ENCODE peak calls at places on chromosomes 16 and 17, in five cellular contexts. One of them, this sample, is unnamed.
A peak's percentile ranks its signal among the peaks of the same experiment; 100 is the strongest.

GRCh38 chr16:67311607-67312449 is 14.7 kb downstream of the KCTD19 start:
- DNase-seq in CD8-positive, alpha-beta memory T cell: no peak
- DNase-seq in AG08396: peak; percentile 93
- DNase-seq in NCI-H2081: no peak
- DNase-seq in H7: no peak
- DNase-seq in this sample: no peak

GRCh38 chr17:31549121-31549524 is 157.6 kb downstream of the RAB11FIP4 start:
- DNase-seq in CD8-positive, alpha-beta memory T cell: no peak
- DNase-seq in AG08396: no peak
- DNase-seq in NCI-H2081: no peak
- DNase-seq in H7: no peak
- DNase-seq in this sample: no peak

GRCh38 chr17:14745122-14745521 is 444.2 kb downstream of the HS3ST3B1 start:
- DNase-seq in CD8-positive, alpha-beta memory T cell: no peak
- DNase-seq in AG08396: no peak
- DNase-seq in NCI-H2081: no peak
- DNase-seq in H7: no peak
- DNase-seq in this sample: no peak

GRCh38 chr16:69725480-69726312 is 664 bp downstream of the NQO1 start:
- DNase-seq in CD8-positive, alpha-beta memory T cell: no peak
- DNase-seq in AG08396: no peak
- DNase-seq in NCI-H2081: no peak
- DNase-seq in H7: no peak
- DNase-seq in this sample: no peak

GRCh38 chr17:27896656-27897055 is 3.5 kb upstream of the LYRM9 start:
- DNase-seq in CD8-positive, alpha-beta memory T cell: no peak
- DNase-seq in AG08396: no peak
- DNase-seq in NCI-H2081: no peak
- DNase-seq in H7: no peak
- DNase-seq in this sample: no peak

GRCh38 chr17:31540602-31541307 is 149.3 kb downstream of the RAB11FIP4 start:
- DNase-seq in CD8-positive, alpha-beta memory T cell: no peak
- DNase-seq in AG08396: no peak
- DNase-seq in NCI-H2081: no peak
- DNase-seq in H7: no peak
- DNase-seq in this sample: no peak

GRCh38 chr16:3536271-3536671 is 35.5 kb downstream of the CLUAP1 start:
- DNase-seq in CD8-positive, alpha-beta memory T cell: no peak
- DNase-seq in AG08396: peak; percentile 61
- DNase-seq in NCI-H2081: no peak
- DNase-seq in H7: no peak
- DNase-seq in this sample: no peak

GRCh38 chr17:56690441-56691291 is 97.2 kb downstream of the NOG start:
- DNase-seq in CD8-positive, alpha-beta memory T cell: no peak
- DNase-seq in AG08396: no peak
- DNase-seq in NCI-H2081: no peak
- DNase-seq in H7: no peak
- DNase-seq in this sample: no peak

GRCh38 chr17:70137451-70138230 is 31.7 kb upstream of the KCNJ2 start:
- DNase-seq in CD8-positive, alpha-beta memory T cell: no peak
- DNase-seq in AG08396: peak; percentile 75
- DNase-seq in NCI-H2081: no peak
- DNase-seq in H7: no peak
- DNase-seq in this sample: no peak

GRCh38 chr17:79930077-79930785 is 91.0 kb upstream of the CBX4 start:
- DNase-seq in CD8-positive, alpha-beta memory T cell: no peak
- DNase-seq in AG08396: no peak
- DNase-seq in NCI-H2081: peak; percentile 19
- DNase-seq in H7: peak; percentile 87
- DNase-seq in this sample: no peak

GRCh38 chr16:3246876-3247275 is 9.6 kb downstream of the MEFV start:
- DNase-seq in CD8-positive, alpha-beta memory T cell: no peak
- DNase-seq in AG08396: no peak
- DNase-seq in NCI-H2081: peak; percentile 1
- DNase-seq in H7: no peak
- DNase-seq in this sample: no peak

GRCh38 chr16:3467920-3468319 is 24.4 kb downstream of the NAA60 start:
- DNase-seq in CD8-positive, alpha-beta memory T cell: no peak
- DNase-seq in AG08396: no peak
- DNase-seq in NCI-H2081: no peak
- DNase-seq in H7: no peak
- DNase-seq in this sample: no peak

GRCh38 chr17:77100009-77100408 is 40.8 kb upstream of the SEC14L1 start:
- DNase-seq in CD8-positive, alpha-beta memory T cell: no peak
- DNase-seq in AG08396: no peak
- DNase-seq in NCI-H2081: no peak
- DNase-seq in H7: no peak
- DNase-seq in this sample: no peak

GRCh38 chr17:35148144-35148543 is 527 bp downstream of the UNC45B start:
- DNase-seq in CD8-positive, alpha-beta memory T cell: no peak
- DNase-seq in AG08396: no peak
- DNase-seq in NCI-H2081: no peak
- DNase-seq in H7: no peak
- DNase-seq in this sample: no peak

GRCh38 chr16:58518083-58518979 is 3.0 kb downstream of the SETD6 start:
- DNase-seq in CD8-positive, alpha-beta memory T cell: no peak
- DNase-seq in AG08396: no peak
- DNase-seq in NCI-H2081: no peak
- DNase-seq in H7: no peak
- DNase-seq in this sample: no peak